ENCODE peak calls at places on chromosome 4, in eight cellular contexts. One of them, this sample, is unnamed.

GRCh38 chr4:13368262-13368661 is 115.9 kb downstream of the RAB28 start:
- DNase-seq in GM10248: no peak
- DNase-seq in aorta: no peak
- DNase-seq in activated CD4-positive, alpha-beta T cell treated with anti-CD3 and anti-CD28 coated beads, Interleukin-2, amount 50 U/mL, for 24 hours: no peak
- DNase-seq in mucosa of gallbladder: no peak
- DNase-seq in NCI-H460: no peak
- DNase-seq in CD4-positive, alpha-beta memory T cell: no peak
- DNase-seq in neural crest cell: no peak
- DNase-seq in this sample: no peak

GRCh38 chr4:111847256-111848108 is 297.8 kb upstream of the FAM241A start:
- DNase-seq in aorta: no peak
- DNase-seq in CD4-positive, alpha-beta memory T cell: no peak
- DNase-seq in neural crest cell: no peak
- DNase-seq in activated CD4-positive, alpha-beta T cell treated with anti-CD3 and anti-CD28 coated beads, Interleukin-2, amount 50 U/mL, for 24 hours: no peak
- DNase-seq in GM10248: no peak
- DNase-seq in NCI-H460: no peak
- DNase-seq in mucosa of gallbladder: no peak
- DNase-seq in this sample: no peak

GRCh38 chr4:53009824-53010223 is 147.7 kb downstream of the RASL11B start:
- DNase-seq in activated CD4-positive, alpha-beta T cell treated with anti-CD3 and anti-CD28 coated beads, Interleukin-2, amount 50 U/mL, for 24 hours: no peak
- DNase-seq in aorta: no peak
- DNase-seq in GM10248: peak; percentile 30
- DNase-seq in NCI-H460: no peak
- DNase-seq in mucosa of gallbladder: no peak
- DNase-seq in CD4-positive, alpha-beta memory T cell: no peak
- DNase-seq in neural crest cell: no peak
- DNase-seq in this sample: no peak

GRCh38 chr4:180398564-180398963 is 1844.6 kb upstream of the TENM3 start:
- DNase-seq in aorta: no peak
- DNase-seq in CD4-positive, alpha-beta memory T cell: no peak
- DNase-seq in NCI-H460: no peak
- DNase-seq in activated CD4-positive, alpha-beta T cell treated with anti-CD3 and anti-CD28 coated beads, Interleukin-2, amount 50 U/mL, for 24 hours: no peak
- DNase-seq in neural crest cell: no peak
- DNase-seq in GM10248: no peak
- DNase-seq in mucosa of gallbladder: no peak
- DNase-seq in this sample: no peak

GRCh38 chr4:185143596-185143969 is 517 bp downstream of the SLC25A4 start:
- DNase-seq in GM10248: no peak
- DNase-seq in neural crest cell: no peak
- DNase-seq in activated CD4-positive, alpha-beta T cell treated with anti-CD3 and anti-CD28 coated beads, Interleukin-2, amount 50 U/mL, for 24 hours: no peak
- DNase-seq in CD4-positive, alpha-beta memory T cell: peak; percentile 7
- DNase-seq in NCI-H460: no peak
- DNase-seq in mucosa of gallbladder: peak; percentile 44
- DNase-seq in aorta: peak; percentile 79
- DNase-seq in this sample: no peak

GRCh38 chr4:105710678-105711077 is 2.1 kb downstream of the GSTCD start:
- DNase-seq in NCI-H460: no peak
- DNase-seq in GM10248: no peak
- DNase-seq in neural crest cell: no peak
- DNase-seq in aorta: no peak
- DNase-seq in CD4-positive, alpha-beta memory T cell: no peak
- DNase-seq in activated CD4-positive, alpha-beta T cell treated with anti-CD3 and anti-CD28 coated beads, Interleukin-2, amount 50 U/mL, for 24 hours: no peak
- DNase-seq in mucosa of gallbladder: no peak
- DNase-seq in this sample: no peak

GRCh38 chr4:48910511-48910910 is 3.9 kb upstream of the OCIAD2 start:
- DNase-seq in neural crest cell: no peak
- DNase-seq in CD4-positive, alpha-beta memory T cell: no peak
- DNase-seq in GM10248: no peak
- DNase-seq in mucosa of gallbladder: no peak
- DNase-seq in activated CD4-positive, alpha-beta T cell treated with anti-CD3 and anti-CD28 coated beads, Interleukin-2, amount 50 U/mL, for 24 hours: no peak
- DNase-seq in NCI-H460: peak; percentile 41
- DNase-seq in aorta: no peak
- DNase-seq in this sample: no peak

GRCh38 chr4:173519130-173520101 is 10.6 kb downstream of the HAND2 start:
- DNase-seq in mucosa of gallbladder: peak; percentile 70
- DNase-seq in aorta: no peak
- DNase-seq in activated CD4-positive, alpha-beta T cell treated with anti-CD3 and anti-CD28 coated beads, Interleukin-2, amount 50 U/mL, for 24 hours: no peak
- DNase-seq in NCI-H460: no peak
- DNase-seq in GM10248: no peak
- DNase-seq in CD4-positive, alpha-beta memory T cell: no peak
- DNase-seq in neural crest cell: no peak
- DNase-seq in this sample: peak; percentile 33

GRCh38 chr4:101500742-101501141 is 153.4 kb upstream of the PPP3CA start:
- DNase-seq in activated CD4-positive, alpha-beta T cell treated with anti-CD3 and anti-CD28 coated beads, Interleukin-2, amount 50 U/mL, for 24 hours: no peak
- DNase-seq in CD4-positive, alpha-beta memory T cell: no peak
- DNase-seq in GM10248: no peak
- DNase-seq in neural crest cell: no peak
- DNase-seq in NCI-H460: no peak
- DNase-seq in mucosa of gallbladder: no peak
- DNase-seq in aorta: no peak
- DNase-seq in this sample: no peak

This sample was measured in nephron progenitor cell.